ENCODE peak calls at places on chromosomes 3 and 15, in six cellular contexts. U, P, C, V, O and W are unnamed samples.
A peak's percentile ranks its signal among the peaks of the same experiment; 100 is the strongest.

GRCh38 chr3:99250821-99251355 is 349.4 kb upstream of the DCBLD2 start:
- DNase-seq in C (no peak), O (no peak), U (peak; percentile 60), V (no peak), P (no peak), W (no peak)

GRCh38 chr15:91126080-91126479 is 26.0 kb downstream of the SV2B start:
- DNase-seq in V (no peak), C (no peak), P (no peak), O (no peak), U (no peak), W (no peak)

GRCh38 chr3:124351430-124352142 is 359.7 kb upstream of the ROPN1 start:
- DNase-seq in U (peak; percentile 64), V (peak; percentile 90), P (peak; percentile 45), C (peak; percentile 81), O (peak; percentile 31), W (no peak)

GRCh38 chr15:80613762-80614365 is 81.2 kb upstream of the ABHD17C start:
- DNase-seq in U (no peak), V (peak; percentile 10), O (no peak), C (no peak), P (no peak), W (no peak)

GRCh38 chr3:36924748-36925521 is 19.9 kb downstream of the TRANK1 start:
- DNase-seq in U (no peak), P (no peak), C (no peak), V (no peak), O (no peak), W (no peak)

GRCh38 chr3:4765212-4765611 is 214.0 kb upstream of the BHLHE40 start:
- DNase-seq in O (no peak), C (no peak), V (no peak), P (no peak), U (no peak), W (no peak)

GRCh38 chr15:90239371-90239770 is 5.4 kb downstream of the GDPGP1 start:
- DNase-seq in V (no peak), C (no peak), O (no peak), U (no peak), P (no peak), W (no peak)

GRCh38 chr15:58569455-58569854 is 137.7 kb downstream of the LIPC start:
- DNase-seq in C (no peak), O (no peak), P (no peak), V (no peak), U (no peak), W (no peak)

GRCh38 chr3:104879919-104880318 is 486.8 kb upstream of the ALCAM start:
- DNase-seq in P (peak; percentile 36), U (peak; percentile 36), O (no peak), V (no peak), C (no peak), W (no peak)

GRCh38 chr3:102481050-102481449 is 46.2 kb downstream of the ZPLD1 start:
- DNase-seq in U (no peak), O (no peak), C (no peak), P (no peak), V (no peak), W (no peak)

GRCh38 chr15:90087454-90088154 is 14.7 kb downstream of the IDH2 start:
- DNase-seq in P (no peak), C (no peak), U (peak; percentile 45), O (no peak), V (peak; percentile 58), W (no peak)

GRCh38 chr3:178849220-178849910 is 222.2 kb downstream of the ZMAT3 start:
- DNase-seq in O (no peak), V (no peak), C (no peak), P (no peak), U (no peak), W (no peak)

GRCh38 chr15:60853077-60853476 is 374.1 kb upstream of the ICE2 start:
- DNase-seq in V (no peak), O (no peak), U (no peak), C (no peak), P (no peak), W (no peak)

GRCh38 chr3:114231616-114232015 is 5.8 kb downstream of the ZNF80 start:
- DNase-seq in U (no peak), V (no peak), C (no peak), P (no peak), O (no peak), W (no peak)

GRCh38 chr3:106342386-106342785 is 473.6 kb upstream of the CBLB start:
- DNase-seq in C (no peak), V (no peak), P (no peak), O (no peak), U (no peak), W (no peak)

GRCh38 chr3:122356402-122356801 is 26.6 kb downstream of the MIX23 start:
- DNase-seq in V (peak; percentile 75), O (peak; percentile 34), P (peak; percentile 26), C (peak; percentile 41), U (peak; percentile 57), W (no peak)

GRCh38 chr3:177935008-177935407 is 601.2 kb upstream of the KCNMB2 start:
- DNase-seq in C (no peak), U (no peak), V (no peak), O (no peak), P (no peak), W (no peak)

GRCh38 chr3:23663246-23663645 is 142.5 kb upstream of the UBE2E1 start:
- DNase-seq in U (peak; percentile 53), O (no peak), V (no peak), C (no peak), P (no peak), W (no peak)

GRCh38 chr3:191721983-191722382 is 261.0 kb downstream of the PYDC2 start:
- DNase-seq in P (peak; percentile 20), O (no peak), C (peak; percentile 24), U (no peak), V (no peak), W (no peak)

GRCh38 chr3:74409066-74409465 is 205.4 kb downstream of the CNTN3 start:
- DNase-seq in O (no peak), U (no peak), C (no peak), V (no peak), P (no peak), W (no peak)

GRCh38 chr15:77481670-77482069 is 61.0 kb downstream of the HMG20A start:
- DNase-seq in U (peak; percentile 69), V (no peak), C (no peak), O (no peak), P (no peak), W (no peak)

GRCh38 chr3:167450195-167450594 is 23.6 kb downstream of the SERPINI2 start:
- DNase-seq in C (no peak), P (no peak), U (no peak), V (no peak), O (no peak), W (no peak)

GRCh38 chr3:195059006-195059350 is 212.0 kb downstream of the XXYLT1 start:
- DNase-seq in C (no peak), O (no peak), U (no peak), V (no peak), P (no peak), W (no peak)

GRCh38 chr3:195059471-195060216 is 211.3 kb downstream of the XXYLT1 start:
- DNase-seq in C (no peak), V (no peak), U (no peak), P (no peak), O (no peak), W (no peak)

GRCh38 chr3:195060217-195060481 is 210.8 kb downstream of the XXYLT1 start:
- DNase-seq in C (no peak), O (no peak), U (no peak), V (no peak), P (no peak), W (no peak)

GRCh38 chr3:195061756-195062655 is 209.0 kb downstream of the XXYLT1 start:
- DNase-seq in U (no peak), P (no peak), O (no peak), C (no peak), V (no peak), W (no peak)

DNA sequence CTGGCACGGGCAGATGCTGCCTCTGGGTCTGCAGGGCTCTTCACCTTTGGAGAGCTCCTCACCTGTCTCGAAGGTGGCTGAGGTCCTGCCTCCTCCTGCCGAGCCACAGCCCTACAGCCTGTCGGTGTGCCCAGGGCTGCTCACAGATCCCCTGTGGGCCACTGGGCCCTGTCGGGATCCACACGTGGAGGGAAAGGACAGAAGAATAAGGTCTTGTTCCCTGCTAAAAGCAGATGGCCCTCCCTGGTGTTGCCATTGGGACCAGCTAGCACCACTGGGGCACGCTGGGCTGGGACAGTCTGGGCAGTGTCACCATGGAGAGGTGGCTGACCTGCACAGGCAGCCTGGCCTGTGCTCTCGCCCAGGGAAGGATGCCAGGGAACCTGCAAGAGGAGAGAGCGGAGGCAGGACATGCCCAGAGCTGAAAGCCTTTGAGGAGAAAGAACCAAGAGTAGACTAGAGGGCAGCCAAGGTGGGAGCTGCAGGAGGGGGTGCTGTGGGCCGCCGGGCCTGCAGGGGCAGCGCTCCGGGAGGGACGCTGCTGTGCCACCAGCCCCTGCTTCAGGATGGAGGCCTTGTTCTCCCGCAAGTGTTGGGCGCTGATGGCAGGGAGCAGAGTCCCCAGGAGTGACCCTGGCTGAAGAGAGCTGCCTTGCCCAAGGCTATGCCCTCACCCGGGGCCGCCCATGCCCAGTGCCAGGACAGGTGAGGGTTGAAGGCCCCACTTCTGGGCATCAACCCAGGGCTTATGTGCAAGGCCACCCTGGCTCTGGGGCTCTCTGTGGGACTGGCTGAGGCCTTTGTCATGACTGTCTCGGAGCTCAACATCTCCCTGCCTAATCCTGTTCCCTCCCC is 210.2 kb downstream of the XXYLT1 start:
- DNase-seq in C (no peak), P (no peak), U (no peak), O (no peak), V (no peak), W (no peak)
- TF ChIP-seq CTCF in C (no peak), P (no peak), U (no peak), O (no peak), V (no peak), W (no peak)

DNA sequence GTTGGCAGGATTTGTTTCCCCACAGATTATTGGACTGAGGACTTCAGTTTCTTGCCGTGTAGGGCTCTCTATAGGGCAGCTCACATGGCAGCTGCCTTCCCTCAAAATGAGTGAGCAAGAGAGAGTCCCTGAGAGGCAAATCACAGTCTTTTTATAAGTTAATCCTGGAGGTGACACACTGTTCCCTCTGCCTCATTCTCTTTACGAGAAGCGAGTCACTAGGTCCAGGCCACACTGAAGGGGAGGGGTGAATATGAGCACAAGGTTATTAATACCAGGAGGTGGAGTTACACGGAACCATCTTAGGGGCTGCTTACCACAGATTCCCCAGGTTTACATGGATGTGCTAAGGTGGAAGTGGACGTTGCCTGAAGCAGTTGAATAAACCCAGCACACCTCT is 77.0 kb downstream of the LPP start:
- DNase-seq in P (no peak), U (peak; percentile 78), C (no peak), O (peak; percentile 16), V (no peak), W (no peak)
- TF ChIP-seq CTCF in P (no peak), U (no peak), C (no peak), O (no peak), V (no peak), W (no peak)

DNA sequence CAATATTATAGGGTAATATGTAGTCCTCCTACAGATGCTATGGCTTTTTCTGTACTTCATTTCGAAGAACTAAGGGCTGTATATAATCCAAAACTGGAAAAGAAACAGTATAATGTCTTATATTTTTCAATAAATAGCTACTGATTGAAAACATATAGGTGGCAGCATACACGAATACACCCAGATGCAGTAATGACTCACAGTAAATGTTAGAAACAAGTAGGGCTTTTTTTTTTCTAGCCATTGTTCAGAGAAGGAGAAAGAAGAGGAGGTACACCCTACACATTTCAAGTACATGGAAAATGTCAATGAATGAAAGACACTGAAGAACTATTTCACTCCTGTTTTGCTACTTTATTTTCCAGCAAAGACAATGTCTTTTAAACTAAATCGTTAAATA is 9.4 kb downstream of the DAZL start:
- DNase-seq in C (no peak), O (no peak), P (no peak), V (no peak), U (peak; percentile 48), W (no peak)
- TF ChIP-seq CTCF in C (no peak), O (no peak), P (no peak), V (no peak), U (no peak), W (no peak)

GRCh38 chr3:173876476-173876875 is 478.9 kb downstream of the NLGN1 start:
- DNase-seq in O (peak; percentile 7), P (no peak), U (peak; percentile 31), V (peak; percentile 34), C (no peak), W (no peak)
- TF ChIP-seq CTCF in O (peak; percentile 37), P (no peak), U (no peak), V (no peak), C (peak; percentile 18), W (peak; percentile 67)